ENCODE peak calls at places on chromosomes 1 and 21, in ten cellular contexts. A is cardiac muscle cell; H is pancreas; N is heart right ventricle; Q is CD8-positive, alpha-beta T cell; W is SK-N-MC; L is OCI-LY7; Y is PC-3; G is breast epithelium; R is WERI-Rb-1. P is an unnamed sample.

GRCh38 chr21:36246080-36246631 is 73.8 kb upstream of the MORC3 start:
- DNase-seq in A (no peak), H (peak; percentile 38), N (no peak), Q (no peak), W (no peak), L (no peak), Y (no peak), G (peak; percentile 62), R (no peak), P (no peak)

GRCh38 chr1:46555826-46556619 is 4.6 kb upstream of the KNCN start:
- DNase-seq in A (no peak), H (no peak), N (no peak), Q (no peak), W (no peak), L (no peak), Y (no peak), G (no peak), R (no peak), P (no peak)

GRCh38 chr1:72724951-72725863 is 442.9 kb upstream of the NEGR1 start:
- DNase-seq in A (peak; percentile 52), H (no peak), N (no peak), Q (no peak), W (no peak), L (no peak), Y (peak; percentile 24), G (no peak), R (peak; percentile 66), P (peak; percentile 88)

GRCh38 chr1:180802849-180803248 is 109.8 kb upstream of the KIAA1614 start:
- DNase-seq in A (no peak), H (no peak), N (no peak), Q (no peak), W (no peak), L (no peak), Y (no peak), G (no peak), R (no peak), P (no peak)

GRCh38 chr1:9129391-9130041 is 614 bp upstream of the GPR157 start:
- DNase-seq in A (peak; percentile 94), H (peak; percentile 91), N (peak; percentile 90), Q (peak; percentile 78), W (no peak), L (peak; percentile 94), Y (peak; percentile 81), G (peak; percentile 82), R (no peak), P (peak; percentile 98)

GRCh38 chr1:168159979-168160378 is 18.8 kb upstream of the TIPRL start:
- DNase-seq in A (no peak), H (no peak), N (no peak), Q (no peak), W (no peak), L (no peak), Y (no peak), G (no peak), R (no peak), P (no peak)

GRCh38 chr1:202618387-202619022 is 91.7 kb downstream of the SYT2 start:
- DNase-seq in A (no peak), H (no peak), N (no peak), Q (no peak), W (no peak), L (no peak), Y (peak; percentile 23), G (no peak), R (no peak), P (peak; percentile 59)

GRCh38 chr1:185017966-185018365 is 27.4 kb upstream of the RNF2 start:
- DNase-seq in A (peak; percentile 64), H (no peak), N (no peak), Q (no peak), W (no peak), L (no peak), Y (no peak), G (no peak), R (no peak), P (no peak)

GRCh38 chr1:180372728-180373127 is 129.6 kb downstream of the ACBD6 start:
- DNase-seq in A (no peak), H (no peak), N (no peak), Q (no peak), W (no peak), L (no peak), Y (no peak), G (no peak), R (peak; percentile 36), P (no peak)

GRCh38 chr1:6239950-6240768 is 3.8 kb upstream of the HES3 start:
- DNase-seq in A (no peak), H (no peak), N (no peak), Q (no peak), W (no peak), L (no peak), Y (no peak), G (no peak), R (no peak), P (peak; percentile 72)

GRCh38 chr1:84300991-84301758 is at the start of gene SAMD13:
- DNase-seq in A (peak; percentile 76), H (peak; percentile 79), N (peak; percentile 13), Q (peak; percentile 20), W (peak; percentile 81), L (peak; percentile 83), Y (peak; percentile 70), G (peak; percentile 64), R (peak; percentile 21), P (no peak)

DNA sequence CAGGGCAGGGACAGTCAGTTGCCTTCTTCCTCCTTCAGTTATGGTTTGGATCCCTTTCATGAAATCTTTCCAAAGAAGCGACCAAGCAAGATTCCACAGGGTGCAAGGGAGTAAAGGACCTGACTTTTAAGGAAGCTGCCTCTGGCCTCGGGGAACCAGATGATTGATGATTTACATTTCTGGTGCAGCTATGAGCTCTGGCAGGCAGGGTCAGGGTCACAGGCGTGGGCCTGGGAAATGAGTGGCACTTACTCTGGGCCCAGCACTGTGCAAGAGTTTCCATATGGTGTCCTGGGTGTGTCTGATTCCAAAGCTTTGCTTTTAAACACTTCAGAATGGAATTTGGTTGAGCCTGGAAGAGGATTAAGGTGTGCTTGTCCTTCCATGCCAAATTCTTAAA is 7.2 kb upstream of the CRABP2 start:
- DNase-seq in A (no peak), H (no peak), N (no peak), Q (no peak), W (no peak), L (no peak), Y (no peak), G (no peak), R (no peak), P (no peak)
- H3K27ac ChIP-seq in A (peak overlapping the region; percentile 86), H (no peak overlapping the region), N (no peak overlapping the region), Q (no peak overlapping the region), W (no peak overlapping the region), L (no peak overlapping the region), Y (no peak overlapping the region), G (peak overlapping the region; percentile 94), R (peak overlapping the region; percentile 86), P (no peak overlapping the region)

GRCh38 chr21:38809170-38809878 is 3.6 kb downstream of the ETS2 start:
- DNase-seq in A (no peak), H (no peak), N (no peak), Q (no peak), W (no peak), L (peak; percentile 42), Y (no peak), G (no peak), R (no peak), P (no peak)

GRCh38 chr21:38806942-38807284 is 1.2 kb downstream of the ETS2 start:
- DNase-seq in A (no peak), H (no peak), N (no peak), Q (no peak), W (no peak), L (no peak), Y (peak; percentile 50), G (no peak), R (no peak), P (no peak)

GRCh38 chr21:38807481-38807880 is 1.8 kb downstream of the ETS2 start:
- DNase-seq in A (no peak), H (no peak), N (no peak), Q (no peak), W (no peak), L (no peak), Y (no peak), G (no peak), R (no peak), P (no peak)

GRCh38 chr21:38806153-38806941 is 618 bp downstream of the ETS2 start:
- DNase-seq in A (peak; percentile 52), H (no peak), N (peak; percentile 54), Q (peak; percentile 24), W (no peak), L (peak; percentile 56), Y (no peak), G (no peak), R (peak; percentile 39), P (peak; percentile 68)

DNA sequence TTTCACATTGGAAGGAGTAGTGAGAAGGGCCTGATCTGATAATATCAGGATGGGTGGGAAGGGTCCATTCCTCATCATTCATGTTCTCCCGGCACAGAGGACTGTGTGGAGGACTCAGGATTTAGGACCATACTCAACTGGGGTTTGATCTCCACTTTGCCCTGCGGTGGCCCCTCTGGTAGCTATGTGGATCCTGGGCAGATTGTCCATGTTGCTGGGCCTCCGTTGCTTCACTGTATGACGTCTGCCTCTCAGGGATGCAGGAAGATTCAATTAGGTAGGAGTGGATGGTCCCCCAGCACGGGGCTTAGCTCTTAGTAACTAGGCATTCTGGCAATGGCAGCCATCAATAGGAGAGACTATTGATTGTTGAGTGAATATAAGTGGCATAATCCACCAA is 2.3 kb downstream of the ETS2 start:
- DNase-seq in A (no peak), H (no peak), N (no peak), Q (no peak), W (no peak), L (no peak), Y (no peak), G (no peak), R (no peak), P (no peak)
- H3K4me3 ChIP-seq in A (peak overlapping the region; percentile 94), H (peak overlapping the region; percentile 67), N (peak overlapping the region; percentile 98), Q (no peak overlapping the region), W (peak overlapping the region; percentile 78), L (peak overlapping the region; percentile 88), Y (peak overlapping the region; percentile 88), G (peak overlapping the region; percentile 100), R (no peak overlapping the region), P (peak overlapping the region; percentile 98)

DNA sequence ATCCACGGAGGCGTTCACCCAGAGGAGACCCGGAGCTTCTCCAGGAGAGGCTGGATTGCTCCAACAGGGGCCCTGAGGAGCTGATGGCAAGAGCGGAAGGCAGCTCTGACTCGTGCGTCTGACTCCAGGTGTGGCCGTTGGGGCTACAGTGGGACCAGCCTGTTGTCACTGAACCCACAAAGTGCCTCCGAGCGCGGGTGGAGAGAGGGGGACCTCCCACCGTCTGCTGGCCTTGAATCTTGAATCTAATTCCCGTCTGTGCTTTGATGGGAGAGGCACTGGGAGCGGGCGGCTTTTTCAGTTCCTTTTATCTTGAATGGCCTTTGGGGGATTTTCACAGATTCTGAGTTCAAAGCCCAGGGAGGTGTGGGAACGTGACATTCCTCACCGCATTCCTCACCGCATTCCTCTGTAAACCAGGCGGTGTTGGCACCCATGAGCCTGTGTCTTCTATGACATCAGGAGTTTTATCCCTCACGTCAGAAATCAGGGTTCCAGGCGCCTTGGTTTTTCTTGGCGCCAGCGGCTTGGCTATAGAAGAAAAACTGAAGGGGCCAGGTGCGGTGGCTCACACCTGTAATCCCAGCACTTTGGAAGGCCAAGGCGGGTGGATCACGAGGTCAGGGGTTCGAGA is 39.2 kb upstream of the COL18A1 start:
- DNase-seq in A (no peak), H (peak; percentile 36), N (peak; percentile 14), Q (no peak), W (no peak), L (no peak), Y (peak; percentile 52), G (no peak), R (no peak), P (peak; percentile 90)
- H3K27ac ChIP-seq in A (no peak overlapping the region), H (peak overlapping the region; percentile 87), N (peak overlapping the region; percentile 94), Q (no peak overlapping the region), W (peak overlapping the region; percentile 31), L (no peak overlapping the region), Y (peak overlapping the region; percentile 98), G (peak overlapping the region; percentile 97), R (no peak overlapping the region), P (peak overlapping the region; percentile 63)

GRCh38 chr1:55323760-55324159 is 108.6 kb upstream of the USP24 start:
- DNase-seq in A (no peak), H (no peak), N (no peak), Q (no peak), W (no peak), L (no peak), Y (no peak), G (no peak), R (no peak), P (peak; percentile 47)
- H3K4me3 ChIP-seq in A (no peak overlapping the region), H (no peak overlapping the region), N (no peak overlapping the region), Q (no peak overlapping the region), W (no peak overlapping the region), L (no peak overlapping the region), Y (no peak overlapping the region), G (no peak overlapping the region), R (no peak overlapping the region), P (no peak overlapping the region)